ENCODE peak calls at places on chromosomes 2 and 18, in six cellular contexts. B, V, W, C, Y and A are unnamed samples.

GRCh38 chr2:169010180-169010579 is 20.9 kb downstream of the ABCB11 start:
- DNase-seq in C (no peak), W (no peak), V (no peak), Y (no peak), B (no peak), A (no peak)

GRCh38 chr2:22450831-22451230 is 934.1 kb upstream of the KLHL29 start:
- DNase-seq in Y (no peak), C (no peak), B (no peak), W (no peak), V (peak; percentile 10), A (no peak)

GRCh38 chr2:76197842-76198448 is 487.2 kb upstream of the GCFC2 start:
- DNase-seq in C (peak; percentile 11), B (peak; percentile 77), Y (peak; percentile 71), W (peak; percentile 26), V (peak; percentile 76), A (no peak)

GRCh38 chr2:230512955-230513748 is 97.2 kb downstream of the SP100 start:
- DNase-seq in W (no peak), B (no peak), Y (no peak), V (no peak), C (no peak), A (no peak)

GRCh38 chr2:197675711-197676188 is 363 bp upstream of the RFTN2 start:
- DNase-seq in V (peak; percentile 22), W (no peak), C (no peak), Y (peak; percentile 91), B (peak; percentile 84), A (no peak)

GRCh38 chr18:27921904-27922541 is 254.9 kb downstream of the CDH2 start:
- DNase-seq in B (peak; percentile 83), C (no peak), V (no peak), Y (peak; percentile 48), W (no peak), A (no peak)

GRCh38 chr2:127039387-127040031 is 67.4 kb downstream of the BIN1 start:
- DNase-seq in Y (no peak), V (no peak), W (no peak), B (no peak), C (no peak), A (no peak)

GRCh38 chr2:57890993-57891688 is 155.5 kb upstream of the VRK2 start:
- DNase-seq in C (no peak), W (no peak), Y (peak; percentile 26), V (no peak), B (no peak), A (no peak)

GRCh38 chr2:62461017-62461553 is 44.9 kb downstream of the TMEM17 start:
- DNase-seq in B (no peak), W (no peak), Y (no peak), V (no peak), C (no peak), A (no peak)

GRCh38 chr2:96954490-96954846 is 31.9 kb downstream of the FAM178B start:
- DNase-seq in C (no peak), W (no peak), V (no peak), Y (no peak), B (peak; percentile 20), A (peak; percentile 40)

GRCh38 chr2:35343135-35343534 is 1012.4 kb upstream of the CRIM1 start:
- DNase-seq in V (no peak), B (no peak), Y (no peak), W (no peak), C (no peak), A (no peak)

GRCh38 chr2:234988491-234988890 is 36.7 kb downstream of the SH3BP4 start:
- DNase-seq in V (no peak), C (no peak), Y (no peak), B (no peak), W (no peak), A (no peak)

GRCh38 chr2:137525644-137526190 is 438.6 kb upstream of the HNMT start:
- DNase-seq in C (no peak), W (no peak), Y (no peak), B (no peak), V (no peak), A (no peak)

GRCh38 chr2:235358981-235359471 is 134.8 kb upstream of the AGAP1 start:
- DNase-seq in W (no peak), B (peak; percentile 6), V (no peak), Y (no peak), C (no peak), A (no peak)

GRCh38 chr18:63823516-63824219 is 48.5 kb downstream of the SERPINB7 start:
- DNase-seq in B (peak; percentile 37), W (peak; percentile 40), V (peak; percentile 55), C (no peak), Y (peak; percentile 45), A (no peak)

GRCh38 chr2:23235292-23235691 is 149.7 kb upstream of the KLHL29 start:
- DNase-seq in Y (no peak), W (no peak), B (no peak), V (no peak), C (no peak), A (no peak)

GRCh38 chr2:111121028-111121872 is 536 bp downstream of the BCL2L11 start:
- DNase-seq in C (peak; percentile 51), B (peak; percentile 59), V (peak; percentile 16), Y (peak; percentile 68), W (peak; percentile 56), A (peak; percentile 56)

GRCh38 chr2:240219208-240219890 is 78.9 kb upstream of the OTOS start:
- DNase-seq in C (no peak), B (no peak), W (no peak), Y (no peak), V (no peak), A (no peak)

GRCh38 chr18:13219576-13219975 is 1.0 kb downstream of the LDLRAD4 start:
- DNase-seq in W (no peak), B (no peak), V (no peak), C (no peak), Y (no peak), A (no peak)
- H3K4me3 ChIP-seq in W (peak overlapping the region; percentile 93), B (no peak overlapping the region), V (peak overlapping the region; percentile 87), C (peak overlapping the region; percentile 72), Y (no peak overlapping the region), A (peak overlapping the region; percentile 59)

DNA sequence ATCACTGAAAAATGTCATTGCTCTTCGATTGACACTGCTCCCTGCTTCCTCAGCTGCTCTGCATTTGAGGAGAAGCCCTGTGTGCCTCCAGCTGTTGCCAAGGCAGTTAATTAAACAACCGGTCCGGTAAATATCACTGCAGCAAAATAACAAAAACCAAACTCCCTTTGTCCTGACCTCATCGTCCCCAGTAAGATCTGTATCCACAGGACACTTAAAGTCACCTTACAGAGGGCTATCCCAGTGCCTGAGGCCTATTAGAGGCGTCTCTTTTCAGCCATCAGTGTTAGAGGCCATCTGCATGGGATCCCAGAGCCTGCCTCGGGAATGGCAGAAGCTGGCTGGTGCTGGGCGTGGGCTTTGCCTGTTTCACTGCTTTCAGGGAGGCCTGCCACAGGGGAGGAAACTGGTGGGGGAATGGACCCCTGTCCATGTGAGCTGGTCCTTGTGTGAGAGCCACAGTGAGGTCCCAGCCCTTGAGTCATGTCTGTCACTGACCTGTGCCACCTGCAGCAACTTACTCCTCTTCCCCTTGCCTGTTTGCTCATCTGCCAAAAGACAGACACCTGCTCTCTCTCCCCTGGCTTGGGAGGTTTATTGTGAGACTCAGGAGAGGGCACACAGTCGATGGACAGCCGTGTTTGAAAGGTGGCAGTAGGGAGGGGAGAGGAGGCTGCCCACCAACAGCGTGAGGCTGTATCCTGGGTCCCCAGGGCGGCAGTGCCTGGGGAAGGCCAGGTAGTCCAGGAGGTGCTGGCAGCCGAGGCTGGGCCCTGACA is 117.7 kb upstream of the MCFD2 start:
- DNase-seq in B (peak; percentile 61), C (no peak), Y (peak; percentile 31), V (no peak), W (no peak), A (no peak)
- H3K4me1 ChIP-seq in B (peaks cover 52% of the 10 kb centered on the region), C (no peaks in the 10 kb centered on the region), Y (peaks cover 33% of the 10 kb centered on the region), V (peaks cover 58% of the 10 kb centered on the region), W (peaks cover 47% of the 10 kb centered on the region), A (no peaks in the 10 kb centered on the region)

GRCh38 chr2:113676651-113677050 is 49.6 kb downstream of the RABL2A start:
- DNase-seq in B (no peak), Y (no peak), C (no peak), W (no peak), V (no peak), A (no peak)
- H3K9me3 ChIP-seq in B (no peaks in the 10 kb centered on the region), Y (no peaks in the 10 kb centered on the region), C (no peaks in the 10 kb centered on the region), W (no peaks in the 10 kb centered on the region), V (no peaks in the 10 kb centered on the region), A (no peaks in the 10 kb centered on the region)

DNA sequence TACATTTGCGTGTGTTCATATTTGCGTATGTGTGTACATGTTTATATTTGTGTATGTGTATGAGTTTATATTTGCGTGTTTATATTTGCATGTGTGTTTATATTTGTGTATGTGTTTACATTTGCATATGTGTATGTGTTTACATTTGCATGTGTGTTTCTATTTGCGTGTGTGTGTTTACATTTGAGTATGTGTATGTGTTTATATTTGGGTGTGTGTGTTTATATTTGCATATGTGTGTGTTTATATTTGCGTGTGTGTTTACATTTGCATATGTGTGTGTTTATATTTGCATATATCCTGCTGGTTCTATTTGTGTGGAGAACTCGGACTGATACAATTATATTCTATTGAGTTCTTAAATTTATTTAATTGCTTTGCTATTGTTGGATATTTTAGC is 115.2 kb upstream of the CTDP1 start:
- DNase-seq in Y (no peak), C (no peak), B (no peak), W (no peak), V (no peak), A (no peak)
- H3K4me3 ChIP-seq in Y (no peak overlapping the region), C (no peak overlapping the region), B (no peak overlapping the region), W (no peak overlapping the region), V (no peak overlapping the region), A (no peak overlapping the region)

GRCh38 chr18:77102246-77103040 is 30.1 kb downstream of the MBP start:
- DNase-seq in V (no peak), Y (peak; percentile 91), W (no peak), C (no peak), B (peak; percentile 79), A (peak; percentile 76)
- H3K4me1 ChIP-seq in V (peaks cover 84% of the 10 kb centered on the region), Y (peaks cover 73% of the 10 kb centered on the region), W (peaks cover 8% of the 10 kb centered on the region), C (peaks cover 96% of the 10 kb centered on the region), B (peaks cover 40% of the 10 kb centered on the region), A (peaks cover 99% of the 10 kb centered on the region)

DNA sequence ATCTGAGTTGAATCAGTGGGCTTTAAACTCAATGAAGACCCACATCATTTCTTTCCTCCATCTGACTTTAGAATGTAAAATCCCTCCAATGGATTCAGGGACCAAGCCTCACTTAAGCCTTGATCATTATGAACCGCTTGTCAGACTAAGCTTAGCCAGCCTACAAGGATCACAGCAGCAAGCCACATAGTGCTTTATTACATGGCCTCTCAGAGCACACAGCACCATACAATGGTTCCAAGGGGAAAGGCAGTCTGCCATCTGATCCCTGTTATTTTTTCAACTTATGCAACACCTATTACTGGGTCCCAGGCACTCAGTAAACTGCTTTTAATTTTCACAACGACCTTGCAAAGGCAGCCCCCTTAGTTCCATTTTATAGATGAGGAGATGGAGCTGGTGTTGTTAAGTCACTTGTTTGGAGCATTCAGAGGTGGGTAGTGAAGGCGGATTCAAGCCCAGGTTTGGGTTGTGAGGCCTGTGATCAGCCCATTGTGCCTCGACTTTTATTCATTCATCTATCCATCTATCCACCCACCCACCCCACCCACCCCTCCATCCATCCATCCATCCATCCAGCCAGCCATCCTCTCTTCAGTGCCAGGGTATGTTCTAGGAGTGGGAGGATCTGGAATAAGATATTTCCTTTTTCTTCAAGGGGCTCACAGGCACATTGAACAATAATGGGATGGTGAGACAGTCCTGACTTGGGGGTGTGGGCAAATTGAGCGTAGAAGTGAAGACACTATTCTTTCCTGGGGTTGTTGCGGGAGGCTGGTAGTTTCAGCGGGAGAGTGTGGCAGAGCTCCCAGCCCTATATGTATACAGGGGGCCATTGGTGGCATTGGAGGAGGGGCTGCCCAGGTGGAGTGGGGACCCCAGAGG is 141.2 kb downstream of the MYCN start:
- DNase-seq in V (no peak), W (no peak), B (no peak), Y (no peak), C (no peak), A (no peak)
- H3K9me3 ChIP-seq in V (no peaks in the 10 kb centered on the region), W (no peaks in the 10 kb centered on the region), B (no peaks in the 10 kb centered on the region), Y (no peaks in the 10 kb centered on the region), C (no peaks in the 10 kb centered on the region), A (no peaks in the 10 kb centered on the region)